ENCODE peak calls at places on chromosomes 16 and 17, in five cellular contexts. Q is right cardiac atrium, I is hepatocyte, Y is cardiac muscle cell, B is upper lobe of right lung. N is an unnamed sample.

GRCh38 chr17:77869665-77870132 is 88.8 kb upstream of the TNRC6C start:
- DNase-seq in Y (no peak), Q (peak; percentile 41), B (peak; percentile 68), I (no peak), N (no peak)

GRCh38 chr17:58184986-58185761 is 7.4 kb upstream of the EPX start:
- DNase-seq in I (no peak), Y (no peak), B (no peak), Q (no peak), N (no peak)

GRCh38 chr17:7081341-7082062 is 1.5 kb upstream of the CLEC10A start:
- DNase-seq in I (no peak), Y (no peak), B (no peak), Q (no peak), N (no peak)

GRCh38 chr17:45096141-45096540 is 35.0 kb downstream of the NMT1 start:
- DNase-seq in I (peak; percentile 40), Q (no peak), Y (no peak), B (no peak), N (no peak)

GRCh38 chr17:75370288-75370687 is 35.2 kb downstream of the GRB2 start:
- DNase-seq in I (no peak), Y (no peak), B (no peak), Q (peak; percentile 63), N (no peak)

GRCh38 chr17:72972263-72972951 is 120.1 kb downstream of the SLC39A11 start:
- DNase-seq in I (no peak), Y (no peak), Q (no peak), B (no peak), N (no peak)

GRCh38 chr17:37417852-37418251 is 11.2 kb downstream of the TADA2A start:
- DNase-seq in B (no peak), Y (no peak), Q (no peak), I (no peak), N (no peak)

GRCh38 chr17:4594406-4595349 is 10.3 kb downstream of the SMTNL2 start:
- DNase-seq in Y (peak; percentile 58), B (peak; percentile 81), Q (peak; percentile 76), I (no peak), N (no peak)

GRCh38 chr16:71367243-71367976 is 8.9 kb downstream of the CALB2 start:
- DNase-seq in B (peak; percentile 68), Y (peak; percentile 76), Q (no peak), I (peak; percentile 69), N (no peak)

GRCh38 chr16:54284931-54285413 is 1.6 kb downstream of the IRX3 start:
- DNase-seq in Q (peak; percentile 74), I (no peak), B (peak; percentile 73), Y (peak; percentile 50), N (no peak)

GRCh38 chr17:11539637-11540036 is 58.6 kb upstream of the DNAH9 start:
- DNase-seq in Y (no peak), B (no peak), I (no peak), Q (no peak), N (no peak)

GRCh38 chr17:11535231-11535630 is 63.0 kb upstream of the DNAH9 start:
- DNase-seq in I (no peak), Y (no peak), B (no peak), Q (no peak), N (no peak)

DNA sequence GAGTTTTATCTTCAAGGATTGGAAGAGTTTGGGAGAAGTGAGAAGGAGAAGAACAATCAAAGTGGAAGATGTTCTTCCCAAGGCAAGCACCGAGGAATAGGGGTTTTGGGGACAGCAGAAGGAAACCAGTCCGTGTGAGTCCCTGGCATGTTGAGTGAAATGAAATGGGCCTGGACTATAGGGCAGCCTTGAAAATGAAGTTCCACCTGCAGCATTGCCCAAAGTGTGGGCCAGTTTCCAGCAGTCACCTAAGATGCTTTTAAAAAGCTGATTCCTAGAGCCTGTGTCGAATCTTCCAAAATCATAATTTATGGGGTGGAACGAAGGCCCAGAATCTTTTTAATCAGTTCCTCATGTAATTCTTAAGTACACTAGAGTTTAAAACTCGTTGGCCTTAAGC is 59.9 kb upstream of the DNAH9 start:
- DNase-seq in Y (no peak), B (no peak), Q (no peak), I (no peak), N (no peak)
- H3K4me1 ChIP-seq in Y (no peaks in the 10 kb centered on the region), B (no peaks in the 10 kb centered on the region), Q (no peaks in the 10 kb centered on the region), I (no peaks in the 10 kb centered on the region), N (no peaks in the 10 kb centered on the region)

GRCh38 chr16:24996731-24997130 is 18.4 kb downstream of the ARHGAP17 start:
- DNase-seq in Y (no peak), Q (no peak), B (no peak), I (no peak), N (no peak)
- H3K4me1 ChIP-seq in Y (peaks cover 24% of the 10 kb centered on the region), Q (peaks cover 30% of the 10 kb centered on the region), B (peaks cover 42% of the 10 kb centered on the region), I (peaks cover 32% of the 10 kb centered on the region), N (peaks cover 85% of the 10 kb centered on the region)

DNA sequence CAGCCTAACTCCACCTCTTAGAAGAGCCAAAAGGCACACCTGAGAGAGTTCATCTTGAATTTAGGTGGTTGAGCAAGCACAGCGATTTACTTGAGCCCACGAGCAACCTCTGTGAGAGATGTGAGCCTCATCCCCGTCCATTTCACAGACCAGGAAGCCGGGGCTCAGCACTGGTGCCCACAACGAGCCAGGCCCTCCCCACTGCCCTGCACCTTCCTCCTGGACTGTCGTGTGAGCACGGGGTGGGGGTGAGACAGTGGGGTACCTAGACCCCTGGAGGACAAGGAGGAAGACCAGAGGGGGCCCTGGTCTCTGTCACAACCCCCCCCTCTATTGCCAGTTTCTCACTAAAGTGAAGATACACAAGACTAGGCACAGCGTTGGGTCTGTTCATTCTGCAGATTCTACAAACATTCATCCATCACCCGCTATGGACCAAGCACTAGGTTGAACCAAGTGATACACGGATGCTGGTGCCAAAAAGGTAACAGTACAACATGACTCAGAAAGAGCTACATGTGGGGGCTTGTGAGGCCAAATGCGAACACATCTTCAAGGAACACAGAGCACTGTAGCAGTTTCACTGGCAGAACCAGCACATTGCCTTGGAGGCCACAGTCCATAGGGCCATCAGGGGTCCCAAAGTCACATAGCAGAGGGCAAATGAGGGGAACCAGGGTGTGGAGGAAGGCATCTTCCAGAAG is 231.9 kb downstream of the PARN start:
- DNase-seq in I (no peak), Y (no peak), Q (no peak), B (no peak), N (no peak)
- H3K4me1 ChIP-seq in I (peaks cover 5% of the 10 kb centered on the region), Y (peaks cover 6% of the 10 kb centered on the region), Q (peaks cover 7% of the 10 kb centered on the region), B (no peaks in the 10 kb centered on the region), N (peaks cover 15% of the 10 kb centered on the region)

GRCh38 chr17:55730380-55730779 is 7.7 kb upstream of the TMEM100 start:
- DNase-seq in Y (no peak), Q (no peak), I (no peak), B (no peak), N (no peak)
- H3K4me1 ChIP-seq in Y (peaks cover 38% of the 10 kb centered on the region), Q (peaks cover 11% of the 10 kb centered on the region), I (peaks cover 42% of the 10 kb centered on the region), B (peaks cover 18% of the 10 kb centered on the region), N (no peaks in the 10 kb centered on the region)

DNA sequence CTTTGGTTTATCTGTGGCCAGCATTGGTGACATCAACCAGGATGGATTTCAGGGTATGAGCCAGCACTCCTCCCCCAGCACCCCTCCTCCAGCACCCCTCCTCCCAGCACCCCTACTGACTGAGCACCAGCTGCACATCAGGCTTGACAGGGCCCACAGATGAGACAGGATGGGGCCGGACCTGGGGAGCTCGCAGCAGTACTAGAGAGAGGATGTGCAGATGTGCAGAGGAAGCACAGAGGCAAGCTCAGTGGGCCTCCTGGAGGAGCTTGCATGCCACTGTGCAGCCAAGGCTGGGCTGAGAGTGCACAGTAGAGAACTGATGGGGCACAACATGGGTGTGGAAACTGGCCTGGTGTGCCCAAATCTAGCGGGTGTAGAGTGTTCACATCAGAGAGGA is 16.2 kb downstream of the ITGA3 start:
- DNase-seq in I (no peak), Q (no peak), B (no peak), Y (no peak), N (no peak)
- H3K4me1 ChIP-seq in I (no peaks in the 10 kb centered on the region), Q (no peaks in the 10 kb centered on the region), B (no peaks in the 10 kb centered on the region), Y (peaks cover 6% of the 10 kb centered on the region), N (peaks cover 7% of the 10 kb centered on the region)

GRCh38 chr16:75043175-75043937 is 44.5 kb downstream of the ZNRF1 start:
- DNase-seq in B (no peak), I (no peak), Y (no peak), Q (no peak), N (peak; percentile 52)
- H3K4me1 ChIP-seq in B (peaks cover 35% of the 10 kb centered on the region), I (no peaks in the 10 kb centered on the region), Y (peaks cover 14% of the 10 kb centered on the region), Q (peaks cover 15% of the 10 kb centered on the region), N (peaks cover 48% of the 10 kb centered on the region)